ENCODE peak calls at places on chromosomes 2 and 18, in nine cellular contexts. C is left ventricle myocardium inferior, P is brain microvascular endothelial cell, G is coronary artery, O is WERI-Rb-1, U is prostate gland, T is choroid plexus epithelial cell, A is neural crest cell, Q is mammary epithelial cell. N is an unnamed sample.
A peak's percentile ranks its signal among the peaks of the same experiment; 100 is the strongest.

GRCh38 chr18:22168360-22168921 is 948 bp upstream of the GATA6 start:
- DNase-seq in P (no peak), U (no peak), O (no peak), G (no peak), C (no peak), A (peak; percentile 25), T (no peak), Q (no peak), N (peak; percentile 42)

GRCh38 chr2:219230201-219230540 is 565 bp downstream of the ANKZF1 start:
- DNase-seq in P (peak; percentile 44), Q (peak; percentile 67), U (peak; percentile 53), C (no peak), T (peak; percentile 53), G (no peak), O (peak; percentile 43), A (no peak), N (peak; percentile 71)

GRCh38 chr2:41933585-41934322 is 114.1 kb upstream of the PKDCC start:
- DNase-seq in O (no peak), A (no peak), G (no peak), C (no peak), T (peak; percentile 99), P (peak; percentile 91), Q (peak; percentile 81), U (no peak), N (no peak)

GRCh38 chr18:79611040-79611681 is 68.4 kb upstream of the CTDP1 start:
- DNase-seq in G (peak; percentile 66), P (peak; percentile 92), T (peak; percentile 86), O (peak; percentile 5), C (peak; percentile 51), U (no peak), Q (peak; percentile 33), A (no peak), N (no peak)

GRCh38 chr2:72953976-72954375 is 36.7 kb downstream of the EMX1 start:
- DNase-seq in O (no peak), G (no peak), T (no peak), C (no peak), U (no peak), Q (no peak), A (no peak), P (no peak), N (peak; percentile 61)

GRCh38 chr2:225002656-225003045 is 39.6 kb downstream of the DOCK10 start:
- DNase-seq in O (no peak), C (no peak), U (no peak), T (no peak), A (no peak), P (no peak), G (no peak), Q (no peak), N (peak; percentile 61)

GRCh38 chr18:46042571-46043123 is 29.4 kb downstream of the PSTPIP2 start:
- DNase-seq in P (no peak), C (no peak), A (no peak), T (peak; percentile 64), G (no peak), U (no peak), Q (peak; percentile 92), O (no peak), N (peak; percentile 64)

GRCh38 chr2:149346272-149346671 is 15.9 kb downstream of the LYPD6 start:
- DNase-seq in O (no peak), C (no peak), A (no peak), G (no peak), Q (no peak), P (no peak), U (no peak), T (no peak), N (no peak)

GRCh38 chr2:64797881-64798590 is 144.3 kb upstream of the SERTAD2 start:
- DNase-seq in Q (peak; percentile 62), C (no peak), A (no peak), P (no peak), U (peak; percentile 68), T (peak; percentile 60), G (no peak), O (no peak), N (no peak)

GRCh38 chr18:7117390-7118355 is at the start of gene LAMA1:
- DNase-seq in P (no peak), A (peak; percentile 73), T (peak; percentile 22), C (no peak), O (peak; percentile 64), Q (no peak), U (no peak), G (no peak), N (peak; percentile 2)

GRCh38 chr18:30093376-30093775 is 949.2 kb downstream of the DSC3 start:
- DNase-seq in O (no peak), T (peak; percentile 13), P (no peak), C (no peak), G (no peak), A (no peak), Q (no peak), U (no peak), N (no peak)

GRCh38 chr2:30514134-30514860 is 67.3 kb downstream of the LCLAT1 start:
- DNase-seq in U (no peak), A (no peak), G (no peak), C (peak; percentile 38), O (no peak), P (peak; percentile 75), T (peak; percentile 80), Q (peak; percentile 52), N (no peak)

GRCh38 chr2:60794271-60794863 is 38.3 kb downstream of the PAPOLG start:
- DNase-seq in A (no peak), U (no peak), P (no peak), G (no peak), T (peak; percentile 56), O (no peak), C (no peak), Q (no peak), N (no peak)

GRCh38 chr2:123747316-123747715 is 277.8 kb upstream of the CNTNAP5 start:
- DNase-seq in T (no peak), P (no peak), A (no peak), C (no peak), U (no peak), Q (no peak), O (no peak), G (no peak), N (no peak)

DNA sequence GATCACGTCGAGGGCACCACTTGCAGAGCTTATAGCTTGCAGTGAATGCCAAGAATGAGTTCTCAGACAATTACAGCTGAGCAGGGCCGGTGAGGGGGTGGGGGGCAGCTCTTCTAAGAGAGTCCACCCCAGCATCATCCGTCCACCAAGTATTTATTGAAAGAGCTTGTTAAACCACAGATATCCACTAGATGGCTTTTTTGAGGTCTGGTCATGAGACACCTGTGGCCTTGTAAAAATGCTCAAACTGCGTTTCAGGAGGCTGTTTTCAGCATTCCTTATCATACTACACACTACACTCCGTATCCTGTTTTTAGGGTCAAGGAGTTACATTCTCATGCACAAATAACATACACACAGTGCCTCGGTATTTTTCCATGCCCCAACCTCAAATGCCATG is 51.5 kb downstream of the DNAJC10 start:
- DNase-seq in U (no peak), A (no peak), T (peak; percentile 79), O (no peak), C (no peak), G (no peak), Q (peak; percentile 19), P (peak; percentile 22), N (no peak)
- TF ChIP-seq CTCF in U (peak; percentile 44), A (peak; percentile 65), T (peak; percentile 67), O (peak; percentile 33), C (peak; percentile 55), G (no peak), Q (peak; percentile 40), P (peak; percentile 62), N (peak; percentile 24)

GRCh38 chr2:143230506-143231256 is 101.5 kb downstream of the ARHGAP15 start:
- DNase-seq in P (no peak), C (no peak), T (peak; percentile 2), A (no peak), Q (no peak), O (no peak), U (no peak), G (no peak), N (no peak)
- TF ChIP-seq CTCF in P (peak; percentile 14), C (no peak), T (peak; percentile 26), A (peak; percentile 44), Q (no peak), O (no peak), U (no peak), G (no peak), N (no peak)

GRCh38 chr2:158745866-158746382 is 49.2 kb upstream of the DAPL1 start:
- DNase-seq in O (no peak), G (no peak), Q (no peak), A (no peak), C (no peak), U (no peak), P (no peak), T (no peak), N (no peak)
- TF ChIP-seq CTCF in O (no peak), G (no peak), Q (no peak), A (no peak), C (no peak), U (no peak), P (no peak), T (no peak), N (peak; percentile 44)

DNA sequence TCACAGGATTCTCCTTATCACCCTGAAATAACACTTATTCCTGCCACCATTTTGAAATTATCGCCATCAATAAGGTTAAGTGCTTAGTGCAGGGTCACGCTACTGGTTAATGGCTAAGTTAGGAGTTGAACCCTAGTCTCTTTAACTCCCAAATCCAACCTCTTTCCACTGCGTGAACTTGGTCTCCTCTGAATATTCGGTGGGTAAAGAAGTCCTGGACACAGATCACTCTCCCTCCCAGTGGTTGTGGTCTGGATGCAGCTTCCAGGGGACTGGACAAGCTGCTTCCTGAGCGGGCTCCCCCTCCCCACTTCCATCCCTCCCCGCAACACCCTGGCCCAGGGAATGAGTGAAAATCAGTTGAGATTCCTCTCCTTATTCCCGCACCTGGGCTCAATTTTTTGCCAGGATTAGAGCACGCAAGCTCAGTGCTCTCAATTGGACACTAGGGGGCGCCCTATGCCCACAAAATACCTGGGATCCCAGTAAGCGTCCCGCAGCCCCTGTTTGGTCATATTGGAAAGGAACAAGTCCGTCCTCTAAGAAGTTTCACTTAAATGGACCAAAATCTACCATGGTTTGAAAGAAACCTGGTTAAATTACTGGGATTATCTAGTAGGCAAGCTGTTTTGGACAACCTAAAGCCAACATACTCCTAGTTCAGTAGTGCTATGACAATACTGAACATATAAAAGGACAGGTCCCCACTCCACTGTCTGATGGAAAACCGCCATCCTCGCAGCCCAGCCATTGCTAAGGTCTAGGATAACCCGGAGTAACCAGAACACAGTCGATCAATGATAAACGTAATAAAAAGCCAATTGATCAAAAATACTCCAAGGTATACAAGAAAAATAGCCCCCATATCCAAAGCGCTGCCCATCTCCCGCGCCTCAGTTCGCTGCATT is 40.4 kb downstream of the DHRS9 start:
- DNase-seq in C (peak; percentile 70), T (peak; percentile 87), A (peak; percentile 83), Q (peak; percentile 55), U (peak; percentile 82), G (no peak), O (peak; percentile 72), P (peak; percentile 62), N (peak; percentile 83)
- TF ChIP-seq CTCF in C (peak; percentile 89), T (peak; percentile 90), A (peak; percentile 96), Q (peak; percentile 81), U (peak; percentile 88), G (peak; percentile 59), O (peak; percentile 75), P (peak; percentile 91), N (peak; percentile 97)

N was measured in activated CD8-positive, alpha-beta T cell treated with anti-CD3 and anti-CD28 coated beads for 36 hours.